ENCODE peak calls at places on chromosome 6, in four cellular contexts. F, K, B and Y are unnamed samples.

GRCh38 chr6:132471787-132472186 is 41.1 kb downstream of the STX7 start:
- DNase-seq in F (no peak), K (no peak), B (no peak), Y (no peak)

GRCh38 chr6:142013286-142013685 is 119.4 kb upstream of the GJE1 start:
- DNase-seq in F (no peak), K (no peak), B (no peak), Y (no peak)

GRCh38 chr6:98639236-98639635 is 195.1 kb upstream of the POU3F2 start:
- DNase-seq in F (no peak), K (no peak), B (no peak), Y (no peak)

GRCh38 chr6:38631186-38631783 is 8.4 kb downstream of the BTBD9 start:
- DNase-seq in F (no peak), K (no peak), B (no peak), Y (no peak)

GRCh38 chr6:99350573-99350972 is 1.1 kb upstream of the FAXC start:
- DNase-seq in F (peak), K (no peak), B (peak), Y (no peak)

GRCh38 chr6:4967301-4968030 is 36.4 kb downstream of the RPP40 start:
- DNase-seq in F (no peak), K (no peak), B (no peak), Y (no peak)

GRCh38 chr6:78483546-78483945 is 383.8 kb upstream of the IRAK1BP1 start:
- DNase-seq in F (no peak), K (no peak), B (peak), Y (no peak)

GRCh38 chr6:5121479-5121878 is 36.3 kb downstream of the PPP1R3G start:
- DNase-seq in F (no peak), K (no peak), B (no peak), Y (no peak)